ENCODE peak calls at places on chromosomes 4 and X, in ten cellular contexts. One of them, this sample, is unnamed.
A peak's percentile ranks its signal among the peaks of the same experiment; 100 is the strongest.

GRCh38 chrX:45557390-45557789 is 356.7 kb upstream of the DIPK2B start:
- DNase-seq in stomach: no peak
- DNase-seq in HepG2: no peak
- DNase-seq in ovary: no peak
- DNase-seq in A549: no peak
- DNase-seq in suprapubic skin: no peak
- DNase-seq in tibial nerve: no peak
- DNase-seq in upper lobe of left lung: no peak
- DNase-seq in esophagus muscularis mucosa: no peak
- DNase-seq in GM12878: no peak
- DNase-seq in this sample: no peak

GRCh38 chrX:68462653-68463052 is 29.4 kb upstream of the OPHN1 start:
- DNase-seq in stomach: no peak
- DNase-seq in HepG2: no peak
- DNase-seq in ovary: no peak
- DNase-seq in A549: no peak
- DNase-seq in suprapubic skin: no peak
- DNase-seq in tibial nerve: no peak
- DNase-seq in upper lobe of left lung: no peak
- DNase-seq in esophagus muscularis mucosa: no peak
- DNase-seq in GM12878: no peak
- DNase-seq in this sample: no peak

GRCh38 chrX:40152706-40153334 is 55.1 kb upstream of the BCOR start:
- DNase-seq in stomach: peak; percentile 81
- DNase-seq in HepG2: no peak
- DNase-seq in ovary: peak; percentile 47
- DNase-seq in A549: peak; percentile 46
- DNase-seq in suprapubic skin: no peak
- DNase-seq in tibial nerve: no peak
- DNase-seq in upper lobe of left lung: peak; percentile 58
- DNase-seq in esophagus muscularis mucosa: no peak
- DNase-seq in GM12878: no peak
- DNase-seq in this sample: peak; percentile 52

GRCh38 chrX:38941675-38942074 is 140.4 kb downstream of the MID1IP1 start:
- DNase-seq in stomach: no peak
- DNase-seq in HepG2: no peak
- DNase-seq in ovary: no peak
- DNase-seq in A549: no peak
- DNase-seq in suprapubic skin: no peak
- DNase-seq in tibial nerve: no peak
- DNase-seq in upper lobe of left lung: no peak
- DNase-seq in esophagus muscularis mucosa: no peak
- DNase-seq in GM12878: no peak
- DNase-seq in this sample: no peak

GRCh38 chr4:52824603-52825310 is 37.4 kb upstream of the RASL11B start:
- DNase-seq in stomach: peak; percentile 38
- DNase-seq in HepG2: peak; percentile 67
- DNase-seq in ovary: peak; percentile 39
- DNase-seq in A549: no peak
- DNase-seq in suprapubic skin: no peak
- DNase-seq in tibial nerve: no peak
- DNase-seq in upper lobe of left lung: no peak
- DNase-seq in esophagus muscularis mucosa: peak; percentile 91
- DNase-seq in GM12878: no peak
- DNase-seq in this sample: no peak

GRCh38 chr4:141860974-141861373 is 224.6 kb downstream of the IL15 start:
- DNase-seq in stomach: no peak
- DNase-seq in HepG2: no peak
- DNase-seq in ovary: no peak
- DNase-seq in A549: no peak
- DNase-seq in suprapubic skin: no peak
- DNase-seq in tibial nerve: no peak
- DNase-seq in upper lobe of left lung: no peak
- DNase-seq in esophagus muscularis mucosa: no peak
- DNase-seq in GM12878: no peak
- DNase-seq in this sample: no peak

GRCh38 chrX:38804481-38805293 is 3.4 kb downstream of the MID1IP1 start:
- DNase-seq in stomach: peak; percentile 52
- DNase-seq in HepG2: no peak
- DNase-seq in ovary: peak; percentile 47
- DNase-seq in A549: peak; percentile 7
- DNase-seq in suprapubic skin: peak; percentile 67
- DNase-seq in tibial nerve: no peak
- DNase-seq in upper lobe of left lung: peak; percentile 24
- DNase-seq in esophagus muscularis mucosa: no peak
- DNase-seq in GM12878: no peak
- DNase-seq in this sample: peak; percentile 23

GRCh38 chrX:68936608-68937007 is 107.8 kb downstream of the EFNB1 start:
- DNase-seq in stomach: peak; percentile 22
- DNase-seq in HepG2: no peak
- DNase-seq in ovary: no peak
- DNase-seq in A549: no peak
- DNase-seq in suprapubic skin: peak; percentile 30
- DNase-seq in tibial nerve: no peak
- DNase-seq in upper lobe of left lung: peak; percentile 21
- DNase-seq in esophagus muscularis mucosa: no peak
- DNase-seq in GM12878: no peak
- DNase-seq in this sample: peak; percentile 6

GRCh38 chr4:150050566-150050965 is 27.7 kb upstream of the DCLK2 start:
- DNase-seq in stomach: no peak
- DNase-seq in HepG2: no peak
- DNase-seq in ovary: no peak
- DNase-seq in A549: no peak
- DNase-seq in suprapubic skin: no peak
- DNase-seq in tibial nerve: no peak
- DNase-seq in upper lobe of left lung: no peak
- DNase-seq in esophagus muscularis mucosa: no peak
- DNase-seq in GM12878: no peak
- DNase-seq in this sample: no peak

GRCh38 chr4:153465583-153465921 is 608 bp upstream of the TMEM131L start:
- DNase-seq in stomach: peak; percentile 41
- DNase-seq in HepG2: peak; percentile 37
- DNase-seq in ovary: peak; percentile 66
- DNase-seq in A549: peak; percentile 37
- DNase-seq in suprapubic skin: peak; percentile 71
- DNase-seq in tibial nerve: no peak
- DNase-seq in upper lobe of left lung: peak; percentile 45
- DNase-seq in esophagus muscularis mucosa: peak; percentile 92
- DNase-seq in GM12878: no peak
- DNase-seq in this sample: peak; percentile 58
- TF ChIP-seq CTCF in stomach: peak; percentile 9
- TF ChIP-seq CTCF in HepG2: no peak
- TF ChIP-seq CTCF in ovary: peak; percentile 28
- TF ChIP-seq CTCF in A549: no peak
- TF ChIP-seq CTCF in suprapubic skin: no peak
- TF ChIP-seq CTCF in tibial nerve: peak; percentile 18
- TF ChIP-seq CTCF in upper lobe of left lung: peak; percentile 6
- TF ChIP-seq CTCF in esophagus muscularis mucosa: peak; percentile 49
- TF ChIP-seq CTCF in GM12878: peak; percentile 9
- TF ChIP-seq CTCF in this sample: peak; percentile 29

GRCh38 chr4:121876976-121877773 is 6.9 kb upstream of the BBS7 start:
- DNase-seq in stomach: no peak
- DNase-seq in HepG2: no peak
- DNase-seq in ovary: no peak
- DNase-seq in A549: no peak
- DNase-seq in suprapubic skin: no peak
- DNase-seq in tibial nerve: no peak
- DNase-seq in upper lobe of left lung: no peak
- DNase-seq in esophagus muscularis mucosa: no peak
- DNase-seq in GM12878: no peak
- DNase-seq in this sample: no peak
- TF ChIP-seq EP300 in stomach: no peak
- TF ChIP-seq EP300 in HepG2: no peak
- TF ChIP-seq EP300 in ovary: no peak
- TF ChIP-seq EP300 in A549: no peak
- TF ChIP-seq EP300 in suprapubic skin: no peak
- TF ChIP-seq EP300 in tibial nerve: no peak
- TF ChIP-seq EP300 in upper lobe of left lung: no peak
- TF ChIP-seq EP300 in esophagus muscularis mucosa: no peak
- TF ChIP-seq EP300 in GM12878: no peak
- TF ChIP-seq EP300 in this sample: no peak

GRCh38 chrX:104168127-104168526 is 1.9 kb downstream of the FAM199X start:
- DNase-seq in stomach: no peak
- DNase-seq in HepG2: no peak
- DNase-seq in ovary: no peak
- DNase-seq in A549: no peak
- DNase-seq in suprapubic skin: no peak
- DNase-seq in tibial nerve: no peak
- DNase-seq in upper lobe of left lung: no peak
- DNase-seq in esophagus muscularis mucosa: no peak
- DNase-seq in GM12878: no peak
- DNase-seq in this sample: no peak

GRCh38 chrX:104166735-104167436 is 633 bp downstream of the FAM199X start:
- DNase-seq in stomach: no peak
- DNase-seq in HepG2: no peak
- DNase-seq in ovary: peak; percentile 45
- DNase-seq in A549: peak; percentile 4
- DNase-seq in suprapubic skin: no peak
- DNase-seq in tibial nerve: no peak
- DNase-seq in upper lobe of left lung: no peak
- DNase-seq in esophagus muscularis mucosa: no peak
- DNase-seq in GM12878: no peak
- DNase-seq in this sample: no peak

DNA sequence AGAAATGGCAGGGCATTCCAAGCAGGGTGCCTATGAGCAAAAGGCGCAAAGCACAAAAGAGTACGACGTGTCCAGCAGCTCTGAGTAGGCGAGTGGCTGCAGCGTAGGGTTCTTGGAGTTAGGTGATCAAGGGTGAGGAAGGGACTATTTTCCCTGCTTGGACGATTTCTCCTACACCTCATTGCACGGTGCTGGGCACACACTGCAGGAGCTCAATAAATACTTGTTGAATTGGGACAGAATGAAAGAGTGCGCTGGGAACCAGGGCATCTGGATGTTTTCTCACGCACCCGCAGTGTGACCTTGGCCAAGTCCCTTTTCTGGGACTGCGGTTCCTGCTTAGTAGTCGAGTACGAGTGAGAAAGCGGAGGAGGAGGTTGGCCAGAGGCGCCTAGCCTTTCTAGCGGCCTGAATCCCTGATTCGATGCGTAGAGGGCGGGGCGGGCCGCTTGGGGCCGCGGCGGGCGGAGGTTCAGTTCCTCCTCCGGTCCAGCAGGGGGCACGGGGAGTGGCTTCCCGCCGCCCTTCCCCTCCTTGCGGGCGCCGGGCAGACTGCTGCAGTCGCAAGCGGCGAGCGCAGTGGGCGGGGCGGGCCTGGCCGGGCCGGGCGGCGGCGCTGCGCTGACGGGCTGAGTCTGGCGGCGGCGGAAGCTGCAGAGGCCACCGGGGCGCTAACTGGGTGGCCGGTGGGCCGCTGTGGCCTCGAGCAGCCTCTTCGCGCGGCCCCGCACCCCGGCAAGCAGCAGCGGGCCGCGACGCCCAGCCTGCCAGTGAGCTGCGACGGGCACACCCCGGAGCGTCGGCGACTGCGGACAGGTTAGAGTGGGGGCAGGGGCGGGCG is at the start of gene FAM199X:
- DNase-seq in stomach: peak; percentile 88
- DNase-seq in HepG2: peak; percentile 64
- DNase-seq in ovary: peak; percentile 85
- DNase-seq in A549: peak; percentile 76
- DNase-seq in suprapubic skin: peak; percentile 89
- DNase-seq in tibial nerve: peak; percentile 52
- DNase-seq in upper lobe of left lung: peak; percentile 92
- DNase-seq in esophagus muscularis mucosa: peak; percentile 93
- DNase-seq in GM12878: peak; percentile 33
- DNase-seq in this sample: peak; percentile 90
- TF ChIP-seq POLR2A in stomach: no peak
- TF ChIP-seq POLR2A in HepG2: peak; percentile 60
- TF ChIP-seq POLR2A in ovary: peak; percentile 65
- TF ChIP-seq POLR2A in A549: peak; percentile 72
- TF ChIP-seq POLR2A in suprapubic skin: no peak
- TF ChIP-seq POLR2A in tibial nerve: peak; percentile 77
- TF ChIP-seq POLR2A in upper lobe of left lung: peak; percentile 70
- TF ChIP-seq POLR2A in esophagus muscularis mucosa: no peak
- TF ChIP-seq POLR2A in GM12878: peak; percentile 75
- TF ChIP-seq POLR2A in this sample: peak; percentile 44

DNA sequence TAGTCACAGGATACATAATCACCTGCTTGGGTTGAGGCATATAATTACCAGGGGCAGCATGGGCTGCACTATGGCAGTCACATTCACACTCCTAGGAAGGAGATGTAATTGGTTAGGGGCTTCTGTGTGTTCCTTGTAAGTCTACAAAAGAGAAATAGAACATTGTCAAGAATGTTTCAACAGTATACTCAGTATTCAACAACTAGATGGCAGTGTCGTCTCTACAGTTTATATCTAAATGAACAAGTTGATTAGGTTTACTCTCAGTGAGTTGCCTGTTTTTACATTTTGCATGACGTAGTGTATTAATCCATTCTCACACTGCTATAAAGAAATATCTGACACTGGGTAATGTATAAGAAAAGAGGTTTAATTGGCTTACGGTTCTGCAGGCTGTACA is 50.5 kb upstream of the RAB33B start:
- DNase-seq in stomach: no peak
- DNase-seq in HepG2: no peak
- DNase-seq in ovary: no peak
- DNase-seq in A549: no peak
- DNase-seq in suprapubic skin: no peak
- DNase-seq in tibial nerve: no peak
- DNase-seq in upper lobe of left lung: no peak
- DNase-seq in esophagus muscularis mucosa: no peak
- DNase-seq in GM12878: no peak
- DNase-seq in this sample: no peak
- TF ChIP-seq CTCF in stomach: no peak
- TF ChIP-seq CTCF in HepG2: no peak
- TF ChIP-seq CTCF in ovary: no peak
- TF ChIP-seq CTCF in A549: no peak
- TF ChIP-seq CTCF in suprapubic skin: no peak
- TF ChIP-seq CTCF in tibial nerve: no peak
- TF ChIP-seq CTCF in upper lobe of left lung: no peak
- TF ChIP-seq CTCF in esophagus muscularis mucosa: no peak
- TF ChIP-seq CTCF in GM12878: no peak
- TF ChIP-seq CTCF in this sample: no peak